ENCODE peak calls at places on chromosome 1, in ten cellular contexts. One of them, this sample, is unnamed.

GRCh38 chr1:172447641-172448040 is 3.8 kb upstream of the PIGC start:
- DNase-seq in K562: no peak
- DNase-seq in ovary: no peak
- DNase-seq in CD8-positive, alpha-beta memory T cell: no peak
- DNase-seq in astrocyte of the spinal cord: no peak
- DNase-seq in tibial artery: no peak
- DNase-seq in SJSA1: no peak
- DNase-seq in OCI-LY7: no peak
- DNase-seq in breast epithelium: no peak
- DNase-seq in foreskin fibroblast: no peak
- DNase-seq in this sample: no peak

GRCh38 chr1:172089768-172090510 is 248.6 kb downstream of the DNM3 start:
- DNase-seq in CD8-positive, alpha-beta memory T cell: peak; percentile 34
- DNase-seq in astrocyte of the spinal cord: peak; percentile 73
- DNase-seq in K562: no peak
- DNase-seq in ovary: peak; percentile 59
- DNase-seq in breast epithelium: peak; percentile 59
- DNase-seq in SJSA1: peak; percentile 53
- DNase-seq in tibial artery: peak; percentile 66
- DNase-seq in OCI-LY7: peak; percentile 30
- DNase-seq in foreskin fibroblast: peak; percentile 73
- DNase-seq in this sample: no peak

GRCh38 chr1:10722803-10723202 is 73.6 kb downstream of the CASZ1 start:
- DNase-seq in breast epithelium: no peak
- DNase-seq in OCI-LY7: no peak
- DNase-seq in K562: no peak
- DNase-seq in tibial artery: no peak
- DNase-seq in ovary: no peak
- DNase-seq in astrocyte of the spinal cord: no peak
- DNase-seq in SJSA1: no peak
- DNase-seq in CD8-positive, alpha-beta memory T cell: no peak
- DNase-seq in foreskin fibroblast: no peak
- DNase-seq in this sample: no peak

GRCh38 chr1:209207126-209207700 is 376.3 kb upstream of the CAMK1G start:
- DNase-seq in tibial artery: no peak
- DNase-seq in SJSA1: no peak
- DNase-seq in ovary: no peak
- DNase-seq in astrocyte of the spinal cord: no peak
- DNase-seq in foreskin fibroblast: no peak
- DNase-seq in CD8-positive, alpha-beta memory T cell: no peak
- DNase-seq in breast epithelium: no peak
- DNase-seq in OCI-LY7: no peak
- DNase-seq in K562: no peak
- DNase-seq in this sample: no peak

GRCh38 chr1:223460566-223461189 is 67.5 kb downstream of the CCDC185 start:
- DNase-seq in SJSA1: no peak
- DNase-seq in OCI-LY7: no peak
- DNase-seq in astrocyte of the spinal cord: no peak
- DNase-seq in tibial artery: no peak
- DNase-seq in breast epithelium: no peak
- DNase-seq in ovary: no peak
- DNase-seq in foreskin fibroblast: no peak
- DNase-seq in K562: no peak
- DNase-seq in CD8-positive, alpha-beta memory T cell: no peak
- DNase-seq in this sample: no peak

GRCh38 chr1:84889437-84889836 is 3.6 kb downstream of the LPAR3 start:
- DNase-seq in OCI-LY7: no peak
- DNase-seq in SJSA1: no peak
- DNase-seq in astrocyte of the spinal cord: no peak
- DNase-seq in foreskin fibroblast: no peak
- DNase-seq in tibial artery: no peak
- DNase-seq in ovary: no peak
- DNase-seq in K562: no peak
- DNase-seq in breast epithelium: no peak
- DNase-seq in CD8-positive, alpha-beta memory T cell: no peak
- DNase-seq in this sample: no peak

GRCh38 chr1:40708750-40709099 is 17.2 kb downstream of the NFYC start:
- DNase-seq in tibial artery: no peak
- DNase-seq in K562: peak; percentile 91
- DNase-seq in CD8-positive, alpha-beta memory T cell: no peak
- DNase-seq in breast epithelium: no peak
- DNase-seq in ovary: no peak
- DNase-seq in astrocyte of the spinal cord: peak; percentile 97
- DNase-seq in foreskin fibroblast: peak; percentile 87
- DNase-seq in SJSA1: no peak
- DNase-seq in OCI-LY7: peak; percentile 90
- DNase-seq in this sample: peak; percentile 39

GRCh38 chr1:2330511-2331199 is 60.7 kb downstream of the MORN1 start:
- DNase-seq in breast epithelium: no peak
- DNase-seq in tibial artery: peak; percentile 92
- DNase-seq in CD8-positive, alpha-beta memory T cell: no peak
- DNase-seq in astrocyte of the spinal cord: peak; percentile 82
- DNase-seq in foreskin fibroblast: peak; percentile 93
- DNase-seq in ovary: peak; percentile 74
- DNase-seq in K562: no peak
- DNase-seq in SJSA1: peak; percentile 91
- DNase-seq in OCI-LY7: no peak
- DNase-seq in this sample: peak; percentile 74

GRCh38 chr1:7538849-7539771 is 232.0 kb upstream of the VAMP3 start:
- DNase-seq in K562: no peak
- DNase-seq in tibial artery: no peak
- DNase-seq in astrocyte of the spinal cord: no peak
- DNase-seq in CD8-positive, alpha-beta memory T cell: no peak
- DNase-seq in SJSA1: no peak
- DNase-seq in breast epithelium: no peak
- DNase-seq in ovary: no peak
- DNase-seq in OCI-LY7: no peak
- DNase-seq in foreskin fibroblast: no peak
- DNase-seq in this sample: no peak

GRCh38 chr1:246530482-246530881 is 23.4 kb upstream of the SMYD3 start:
- DNase-seq in astrocyte of the spinal cord: no peak
- DNase-seq in CD8-positive, alpha-beta memory T cell: no peak
- DNase-seq in tibial artery: no peak
- DNase-seq in ovary: no peak
- DNase-seq in K562: no peak
- DNase-seq in SJSA1: peak; percentile 1
- DNase-seq in foreskin fibroblast: no peak
- DNase-seq in breast epithelium: no peak
- DNase-seq in OCI-LY7: no peak
- DNase-seq in this sample: no peak

GRCh38 chr1:4016351-4017130 is 116.5 kb upstream of the C1orf174 start:
- DNase-seq in OCI-LY7: peak; percentile 27
- DNase-seq in ovary: no peak
- DNase-seq in foreskin fibroblast: no peak
- DNase-seq in SJSA1: no peak
- DNase-seq in astrocyte of the spinal cord: no peak
- DNase-seq in K562: no peak
- DNase-seq in tibial artery: no peak
- DNase-seq in breast epithelium: peak; percentile 12
- DNase-seq in CD8-positive, alpha-beta memory T cell: no peak
- DNase-seq in this sample: no peak

GRCh38 chr1:16717174-16718108 is 22.9 kb upstream of the RNU1-4 start:
- DNase-seq in ovary: no peak
- DNase-seq in K562: peak; percentile 23
- DNase-seq in OCI-LY7: peak; percentile 3
- DNase-seq in foreskin fibroblast: no peak
- DNase-seq in SJSA1: peak; percentile 63
- DNase-seq in breast epithelium: peak; percentile 73
- DNase-seq in tibial artery: peak; percentile 71
- DNase-seq in CD8-positive, alpha-beta memory T cell: no peak
- DNase-seq in astrocyte of the spinal cord: no peak
- DNase-seq in this sample: no peak

GRCh38 chr1:93623436-93623835 is 58.2 kb downstream of the BCAR3 start:
- DNase-seq in ovary: no peak
- DNase-seq in tibial artery: no peak
- DNase-seq in OCI-LY7: no peak
- DNase-seq in foreskin fibroblast: peak; percentile 62
- DNase-seq in breast epithelium: no peak
- DNase-seq in astrocyte of the spinal cord: no peak
- DNase-seq in SJSA1: no peak
- DNase-seq in CD8-positive, alpha-beta memory T cell: no peak
- DNase-seq in K562: no peak
- DNase-seq in this sample: no peak

DNA sequence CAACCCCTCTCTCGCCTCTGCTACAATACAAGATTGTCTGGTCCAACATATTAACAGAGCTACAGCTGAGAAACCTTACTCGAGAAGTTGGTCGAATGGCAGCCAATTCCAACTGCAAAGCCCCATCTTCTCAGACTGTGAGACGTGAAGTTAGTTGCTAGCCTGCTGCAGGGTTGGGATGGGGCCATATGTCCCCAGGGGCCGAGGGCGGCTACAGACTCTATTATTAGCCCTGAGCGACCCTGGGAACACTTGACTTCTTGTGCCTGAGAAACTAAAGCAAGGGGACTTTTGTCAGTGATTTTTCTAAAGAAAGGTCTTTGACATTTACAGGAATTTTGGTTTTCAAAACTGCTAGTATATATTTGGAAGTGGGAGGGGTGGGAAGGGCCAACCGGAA is 13.7 kb downstream of the NCF2 start:
- DNase-seq in astrocyte of the spinal cord: no peak
- DNase-seq in SJSA1: no peak
- DNase-seq in ovary: no peak
- DNase-seq in foreskin fibroblast: no peak
- DNase-seq in breast epithelium: no peak
- DNase-seq in CD8-positive, alpha-beta memory T cell: no peak
- DNase-seq in OCI-LY7: no peak
- DNase-seq in K562: no peak
- DNase-seq in tibial artery: no peak
- DNase-seq in this sample: no peak
- H3K4me3 ChIP-seq in astrocyte of the spinal cord: no peak overlapping the region
- H3K4me3 ChIP-seq in SJSA1: no peak overlapping the region
- H3K4me3 ChIP-seq in ovary: no peak overlapping the region
- H3K4me3 ChIP-seq in foreskin fibroblast: no peak overlapping the region
- H3K4me3 ChIP-seq in breast epithelium: no peak overlapping the region
- H3K4me3 ChIP-seq in CD8-positive, alpha-beta memory T cell: no peak overlapping the region
- H3K4me3 ChIP-seq in OCI-LY7: no peak overlapping the region
- H3K4me3 ChIP-seq in K562: no peak overlapping the region
- H3K4me3 ChIP-seq in tibial artery: no peak overlapping the region
- H3K4me3 ChIP-seq in this sample: no peak overlapping the region

GRCh38 chr1:201008666-201009360 is 14.7 kb downstream of the KIF21B start:
- DNase-seq in breast epithelium: no peak
- DNase-seq in ovary: no peak
- DNase-seq in CD8-positive, alpha-beta memory T cell: no peak
- DNase-seq in OCI-LY7: no peak
- DNase-seq in astrocyte of the spinal cord: no peak
- DNase-seq in foreskin fibroblast: no peak
- DNase-seq in K562: no peak
- DNase-seq in tibial artery: no peak
- DNase-seq in SJSA1: no peak
- DNase-seq in this sample: no peak
- H3K4me3 ChIP-seq in breast epithelium: no peak overlapping the region
- H3K4me3 ChIP-seq in ovary: no peak overlapping the region
- H3K4me3 ChIP-seq in CD8-positive, alpha-beta memory T cell: no peak overlapping the region
- H3K4me3 ChIP-seq in OCI-LY7: no peak overlapping the region
- H3K4me3 ChIP-seq in astrocyte of the spinal cord: no peak overlapping the region
- H3K4me3 ChIP-seq in foreskin fibroblast: no peak overlapping the region
- H3K4me3 ChIP-seq in K562: no peak overlapping the region
- H3K4me3 ChIP-seq in tibial artery: no peak overlapping the region
- H3K4me3 ChIP-seq in SJSA1: no peak overlapping the region
- H3K4me3 ChIP-seq in this sample: no peak overlapping the region

GRCh38 chr1:76075188-76075489 is 593 bp downstream of the ST6GALNAC3 start:
- DNase-seq in SJSA1: no peak
- DNase-seq in OCI-LY7: no peak
- DNase-seq in ovary: no peak
- DNase-seq in CD8-positive, alpha-beta memory T cell: no peak
- DNase-seq in K562: no peak
- DNase-seq in foreskin fibroblast: no peak
- DNase-seq in astrocyte of the spinal cord: no peak
- DNase-seq in breast epithelium: no peak
- DNase-seq in tibial artery: no peak
- DNase-seq in this sample: no peak
- H3K4me3 ChIP-seq in SJSA1: peak overlapping the region; percentile 60
- H3K4me3 ChIP-seq in OCI-LY7: no peak overlapping the region
- H3K4me3 ChIP-seq in ovary: peak overlapping the region; percentile 82
- H3K4me3 ChIP-seq in CD8-positive, alpha-beta memory T cell: peak overlapping the region; percentile 72
- H3K4me3 ChIP-seq in K562: peak overlapping the region; percentile 52
- H3K4me3 ChIP-seq in foreskin fibroblast: peak overlapping the region; percentile 58
- H3K4me3 ChIP-seq in astrocyte of the spinal cord: peak overlapping the region; percentile 65
- H3K4me3 ChIP-seq in breast epithelium: peak overlapping the region; percentile 52
- H3K4me3 ChIP-seq in tibial artery: peak overlapping the region; percentile 56
- H3K4me3 ChIP-seq in this sample: peak overlapping the region; percentile 48

DNA sequence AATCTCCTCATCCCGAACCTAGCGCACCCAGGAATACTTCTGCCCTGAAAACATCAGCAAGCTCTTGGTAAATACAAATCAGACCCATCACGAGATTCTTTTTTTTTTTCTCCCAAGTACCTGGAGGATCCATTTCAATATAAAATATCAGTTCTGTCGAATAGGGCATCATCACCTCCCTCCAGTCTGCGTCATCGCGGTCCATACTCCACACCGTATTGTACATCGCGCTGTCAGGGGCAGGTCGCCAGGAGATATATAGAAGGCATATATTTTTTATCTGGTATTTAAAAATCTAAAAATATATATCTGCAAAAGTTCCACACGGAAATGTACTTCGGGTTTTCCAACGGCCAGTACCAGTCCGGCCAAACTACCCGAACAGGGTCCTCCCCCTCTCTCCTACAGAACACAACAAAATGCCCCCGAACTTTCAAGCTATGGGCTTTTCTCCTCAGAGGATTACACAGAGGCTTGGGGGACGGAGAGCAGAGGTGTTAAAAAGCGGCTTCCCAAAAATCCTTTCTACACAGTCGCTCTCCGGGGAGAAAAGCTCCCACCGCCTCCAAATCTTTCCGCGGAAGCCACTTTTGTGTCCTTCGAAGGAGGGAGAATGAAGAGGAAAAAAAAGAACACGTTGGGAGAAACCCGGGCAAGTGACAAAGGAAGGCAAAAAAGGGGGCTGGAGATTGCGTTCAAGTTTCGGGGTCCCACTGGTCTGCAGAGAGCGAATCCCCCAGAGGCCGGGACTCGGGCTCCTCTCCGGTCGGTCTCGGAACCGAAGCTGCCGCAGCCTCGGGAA is 501 bp downstream of the PIK3R3 start:
- DNase-seq in tibial artery: no peak
- DNase-seq in foreskin fibroblast: peak; percentile 48
- DNase-seq in CD8-positive, alpha-beta memory T cell: peak; percentile 7
- DNase-seq in OCI-LY7: peak; percentile 54
- DNase-seq in astrocyte of the spinal cord: peak; percentile 44
- DNase-seq in ovary: peak; percentile 18
- DNase-seq in breast epithelium: no peak
- DNase-seq in SJSA1: peak; percentile 44
- DNase-seq in K562: peak; percentile 39
- DNase-seq in this sample: no peak
- H3K4me3 ChIP-seq in tibial artery: peak overlapping the region; percentile 70
- H3K4me3 ChIP-seq in foreskin fibroblast: peak overlapping the region; percentile 70
- H3K4me3 ChIP-seq in CD8-positive, alpha-beta memory T cell: peak overlapping the region; percentile 81
- H3K4me3 ChIP-seq in OCI-LY7: peak overlapping the region; percentile 95
- H3K4me3 ChIP-seq in astrocyte of the spinal cord: peak overlapping the region; percentile 90
- H3K4me3 ChIP-seq in ovary: peak overlapping the region; percentile 83
- H3K4me3 ChIP-seq in breast epithelium: peak overlapping the region; percentile 65
- H3K4me3 ChIP-seq in SJSA1: peak overlapping the region; percentile 50
- H3K4me3 ChIP-seq in K562: peak overlapping the region; percentile 61
- H3K4me3 ChIP-seq in this sample: peak overlapping the region; percentile 68

This sample was measured in BJ.